ENCODE peak calls at places on chromosomes 3 and 15, in four cellular contexts. N is WTC11, V is HepG2, I is K562. D is an unnamed sample.
A peak's percentile ranks its signal among the peaks of the same experiment; 100 is the strongest.

GRCh38 chr3:179882322-179882721 is 154.4 kb downstream of the PEX5L start:
- DNase-seq in N (peak; percentile 21), V (no peak), I (no peak), D (no peak)

GRCh38 chr15:66995257-66995656 is 70.1 kb upstream of the SMAD3 start:
- DNase-seq in N (no peak), V (no peak), I (no peak), D (no peak)

GRCh38 chr3:169676925-169677537 is 13.5 kb upstream of the MECOM start:
- DNase-seq in N (no peak), V (no peak), I (no peak), D (no peak)

GRCh38 chr15:64883997-64884511 is 27.6 kb upstream of the ANKDD1A start:
- DNase-seq in N (no peak), V (no peak), I (no peak), D (peak; percentile 58)

GRCh38 chr3:84245779-84246178 is 713.0 kb upstream of the CADM2 start:
- DNase-seq in N (no peak), V (no peak), I (peak; percentile 58), D (no peak)

GRCh38 chr15:41018534-41018933 is 65.3 kb downstream of the CHAC1 start:
- DNase-seq in N (no peak), V (no peak), I (peak; percentile 5), D (no peak)

GRCh38 chr3:78880588-78881461 is 887.0 kb downstream of the ROBO1 start:
- DNase-seq in N (no peak), V (no peak), I (no peak), D (no peak)

GRCh38 chr3:123741058-123741511 is 143.0 kb downstream of the MYLK start:
- DNase-seq in N (no peak), V (no peak), I (no peak), D (no peak)

GRCh38 chr3:122665226-122665786 is 15.3 kb upstream of the PARP14 start:
- DNase-seq in N (no peak), V (no peak), I (no peak), D (peak; percentile 30)

GRCh38 chr3:13193320-13194284 is 120.4 kb upstream of the IQSEC1 start:
- DNase-seq in N (no peak), V (no peak), I (no peak), D (no peak)

GRCh38 chr15:81223346-81223971 is 26.8 kb downstream of the IL16 start:
- DNase-seq in N (no peak), V (no peak), I (no peak), D (no peak)

GRCh38 chr3:52532838-52533622 is 627 bp downstream of the NT5DC2 start:
- DNase-seq in N (peak; percentile 57), V (no peak), I (no peak), D (peak; percentile 60)

GRCh38 chr3:62370112-62371031 is 3.0 kb downstream of the FEZF2 start:
- DNase-seq in N (peak; percentile 61), V (no peak), I (no peak), D (peak; percentile 47)

GRCh38 chr15:69848551-69849231 is 249.0 kb downstream of the TLE3 start:
- DNase-seq in N (no peak), V (no peak), I (no peak), D (no peak)

GRCh38 chr3:14534379-14535191 is 5.6 kb downstream of the GRIP2 start:
- DNase-seq in N (peak; percentile 36), V (no peak), I (no peak), D (peak; percentile 68)

GRCh38 chr3:69893274-69893673 is 106.3 kb upstream of the SAMMSON start:
- DNase-seq in N (no peak), V (no peak), I (no peak), D (peak; percentile 3)

GRCh38 chr3:146322216-146322615 is 71.3 kb upstream of the PLSCR4 start:
- DNase-seq in N (no peak), V (no peak), I (no peak), D (no peak)

GRCh38 chr3:184289426-184289938 is 9.6 kb upstream of the PSMD2 start:
- DNase-seq in N (peak; percentile 88), V (no peak), I (peak; percentile 79), D (peak; percentile 83)

GRCh38 chr15:62698646-62699045 is 343.9 kb upstream of the TPM1 start:
- DNase-seq in N (no peak), V (no peak), I (no peak), D (no peak)

GRCh38 chr3:147392083-147392916 is 14.0 kb downstream of the ZIC4 start:
- DNase-seq in N (peak; percentile 89), V (no peak), I (no peak), D (peak; percentile 91)

GRCh38 chr3:46719044-46719565 is 1.4 kb upstream of the PRSS50 start:
- DNase-seq in N (no peak), V (no peak), I (no peak), D (no peak)

GRCh38 chr15:70447511-70447910 is 315.8 kb downstream of the UACA start:
- DNase-seq in N (no peak), V (no peak), I (no peak), D (no peak)

GRCh38 chr3:126989316-126990023 is 6.6 kb downstream of the PLXNA1 start:
- DNase-seq in N (no peak), V (no peak), I (no peak), D (no peak)

GRCh38 chr15:32766101-32766500 is 48.3 kb downstream of the GREM1 start:
- DNase-seq in N (no peak), V (no peak), I (no peak), D (no peak)

GRCh38 chr3:177810162-177810623 is 612.9 kb upstream of the TBL1XR1 start:
- DNase-seq in N (no peak), V (peak; percentile 61), I (no peak), D (no peak)

GRCh38 chr3:24005669-24006068 is 60.6 kb downstream of the NR1D2 start:
- DNase-seq in N (no peak), V (no peak), I (no peak), D (no peak)

GRCh38 chr3:23999012-23999641 is 54.0 kb downstream of the NR1D2 start:
- DNase-seq in N (peak; percentile 82), V (peak; percentile 45), I (peak; percentile 78), D (peak; percentile 52)

GRCh38 chr3:24003466-24003865 is 58.4 kb downstream of the NR1D2 start:
- DNase-seq in N (no peak), V (no peak), I (no peak), D (no peak)

GRCh38 chr3:24004171-24004938 is 59.3 kb downstream of the NR1D2 start:
- DNase-seq in N (no peak), V (no peak), I (no peak), D (no peak)

DNA sequence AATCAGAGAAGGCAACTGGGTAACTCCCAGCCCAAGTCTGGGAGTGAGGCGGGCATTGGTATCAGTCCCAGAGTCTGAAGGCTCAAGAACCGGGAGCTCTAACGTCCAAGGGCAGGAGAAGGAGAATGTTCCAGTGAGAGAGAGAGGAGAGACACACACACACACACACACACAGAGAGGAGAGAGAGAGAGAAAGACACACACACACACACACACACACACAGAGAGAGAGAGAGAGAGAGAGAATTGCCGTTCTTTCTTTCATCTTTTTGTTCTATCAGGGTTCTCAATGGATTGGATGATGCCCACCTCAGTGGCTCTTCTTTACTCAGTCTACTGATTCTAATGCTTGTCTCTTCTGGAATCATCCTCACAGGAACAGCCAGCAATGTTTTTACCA is 57.0 kb downstream of the NR1D2 start:
- DNase-seq in N (no peak), V (no peak), I (no peak), D (no peak)
- TF ChIP-seq FOXJ3 in N (no peak), V (no peak), I (no peak), D (no peak)

DNA sequence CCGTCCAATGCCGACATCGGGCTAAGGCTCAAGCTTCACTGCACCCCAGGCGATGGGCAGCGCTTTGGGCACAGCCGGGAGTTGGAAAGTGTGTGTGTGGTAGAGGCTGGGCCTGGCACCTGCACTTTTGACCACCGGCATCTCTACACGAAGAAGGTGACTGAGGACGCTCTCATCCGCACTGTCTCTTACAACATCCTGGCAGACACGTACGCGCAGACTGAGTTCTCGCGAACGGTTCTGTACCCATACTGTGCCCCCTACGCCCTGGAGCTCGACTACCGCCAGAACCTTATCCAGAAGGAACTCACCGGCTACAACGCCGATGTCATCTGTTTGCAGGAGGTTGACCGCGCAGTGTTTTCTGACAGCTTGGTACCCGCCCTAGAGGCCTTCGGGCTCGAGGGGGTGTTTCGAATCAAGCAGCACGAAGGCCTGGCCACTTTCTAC is 1.0 kb downstream of the PDE12 start:
- DNase-seq in N (peak; percentile 17), V (peak; percentile 46), I (peak; percentile 55), D (peak; percentile 47)
- TF ChIP-seq FOXJ3 in N (no peak), V (no peak), I (no peak), D (no peak)

GRCh38 chr15:101372960-101373525 is 78.0 kb upstream of the SNRPA1 start:
- DNase-seq in N (no peak), V (no peak), I (no peak), D (no peak)

GRCh38 chr15:101371519-101371918 is 76.5 kb upstream of the SNRPA1 start:
- DNase-seq in N (no peak), V (no peak), I (no peak), D (no peak)

GRCh38 chr15:101371081-101371480 is 76.0 kb upstream of the SNRPA1 start:
- DNase-seq in N (no peak), V (no peak), I (no peak), D (no peak)

GRCh38 chr15:101373580-101373979 is 78.5 kb upstream of the SNRPA1 start:
- DNase-seq in N (no peak), V (no peak), I (no peak), D (no peak)

DNA sequence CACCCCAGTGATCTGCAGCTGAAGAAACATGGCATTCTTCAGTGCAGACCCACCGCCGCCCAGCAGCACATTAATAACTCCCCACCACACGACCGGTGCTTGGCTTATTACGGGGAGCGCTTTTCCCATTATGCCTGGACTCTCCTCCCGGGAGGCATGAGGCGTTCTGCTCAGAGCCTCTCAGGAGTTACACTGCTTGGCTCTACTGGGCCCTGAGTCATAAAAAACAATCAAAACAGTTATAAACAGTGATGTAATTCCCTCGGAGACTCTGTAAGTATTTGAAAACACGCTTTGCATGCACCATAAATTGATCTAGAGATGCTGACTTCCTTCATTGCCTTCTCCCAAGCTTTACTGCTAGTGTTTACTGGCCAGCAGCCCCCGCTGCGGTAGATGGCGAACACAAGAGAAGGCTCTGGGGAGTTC is 77.1 kb upstream of the SNRPA1 start:
- DNase-seq in N (no peak), V (no peak), I (no peak), D (no peak)
- TF ChIP-seq FOXJ3 in N (no peak), V (no peak), I (no peak), D (no peak)

DNA sequence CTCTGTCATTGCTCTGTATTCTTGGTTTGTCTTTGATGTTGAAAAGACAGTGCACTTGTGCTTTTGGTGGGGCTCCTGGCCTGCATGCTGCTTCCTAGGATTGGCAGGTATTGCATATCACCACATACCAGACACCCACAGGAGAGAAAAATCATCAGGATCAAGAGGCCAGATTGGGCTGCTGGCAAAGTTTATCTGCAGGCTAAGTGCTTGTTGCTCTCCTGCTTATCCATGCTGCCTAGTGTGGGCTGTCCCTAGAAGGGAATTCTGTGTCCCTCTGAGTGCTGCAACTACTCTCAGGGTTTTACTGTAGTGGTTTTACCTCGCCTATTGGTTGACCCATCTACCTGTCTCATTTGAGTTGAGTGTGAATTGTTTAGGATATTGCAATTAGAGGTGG is 833 bp upstream of the SLC22A13 start:
- DNase-seq in N (no peak), V (no peak), I (peak; percentile 55), D (no peak)
- TF ChIP-seq FOXJ3 in N (no peak), V (no peak), I (no peak), D (no peak)

DNA sequence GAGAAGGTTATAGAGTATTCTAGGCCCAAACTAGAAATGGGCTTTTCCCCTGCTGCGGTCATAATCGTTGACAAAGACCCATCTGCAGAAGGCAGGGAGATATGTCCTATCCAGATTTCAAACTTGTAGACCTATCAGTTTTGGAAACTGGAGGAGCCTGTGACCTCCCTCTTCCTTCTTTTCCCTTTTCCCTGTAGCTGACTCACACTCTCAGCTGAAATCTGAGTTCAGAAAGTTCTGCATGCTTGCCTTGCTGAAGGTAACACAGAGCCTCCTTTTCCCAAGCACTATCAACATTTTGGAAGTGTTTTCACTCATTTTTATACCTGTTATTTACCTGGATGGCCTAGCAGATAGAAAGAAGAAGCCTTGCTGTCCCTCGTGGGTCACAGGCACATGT is 59.1 kb upstream of the PSMD6 start:
- DNase-seq in N (no peak), V (no peak), I (no peak), D (no peak)
- TF ChIP-seq FOXJ3 in N (no peak), V (no peak), I (no peak), D (no peak)

D was measured in SK-N-SH.